ENCODE peak calls at places on chromosomes 3 and 15, in seven cellular contexts. X is suprapubic skin, Y is stomach, K is K562, H is upper lobe of left lung, A is endothelial cell of umbilical vein, G is HepG2. I is an unnamed sample.

GRCh38 chr15:88241060-88241459 is 15.5 kb downstream of the NTRK3 start:
- DNase-seq in X (no peak), Y (no peak), K (no peak), H (no peak), A (no peak), G (no peak), I (no peak)

GRCh38 chr15:78550194-78550593 is 9.9 kb downstream of the PSMA4 start:
- DNase-seq in X (no peak), Y (no peak), K (no peak), H (no peak), A (no peak), G (no peak), I (no peak)

GRCh38 chr3:51966016-51966415 is 1.2 kb downstream of the PCBP4 start:
- DNase-seq in X (no peak), Y (no peak), K (no peak), H (no peak), A (no peak), G (no peak), I (no peak)

GRCh38 chr15:38050529-38050928 is 116.1 kb downstream of the TMCO5A start:
- DNase-seq in X (no peak), Y (no peak), K (no peak), H (no peak), A (peak; percentile 77), G (no peak), I (no peak)

GRCh38 chr15:76501726-76502125 is 165.2 kb downstream of the ISL2 start:
- DNase-seq in X (no peak), Y (no peak), K (no peak), H (no peak), A (no peak), G (no peak), I (no peak)

GRCh38 chr3:195905970-195906864 is 2.1 kb downstream of the TNK2 start:
- DNase-seq in X (no peak), Y (no peak), K (no peak), H (no peak), A (no peak), G (no peak), I (no peak)

GRCh38 chr3:121883507-121883906 is 10.7 kb upstream of the SLC15A2 start:
- DNase-seq in X (no peak), Y (no peak), K (peak; percentile 24), H (no peak), A (peak; percentile 44), G (peak; percentile 35), I (no peak)

GRCh38 chr3:71510485-71510884 is 73.0 kb downstream of the FOXP1 start:
- DNase-seq in X (no peak), Y (no peak), K (no peak), H (no peak), A (peak; percentile 71), G (peak; percentile 4), I (no peak)

GRCh38 chr3:169699536-169700050 is 36.1 kb upstream of the MECOM start:
- DNase-seq in X (no peak), Y (no peak), K (no peak), H (no peak), A (peak; percentile 43), G (peak; percentile 3), I (peak; percentile 95)

GRCh38 chr3:23865595-23866396 is 51.0 kb downstream of the NKIRAS1 start:
- DNase-seq in X (no peak), Y (no peak), K (no peak), H (no peak), A (peak; percentile 87), G (peak; percentile 65), I (no peak)

GRCh38 chr15:69118089-69118488 is 42.3 kb upstream of the GLCE start:
- DNase-seq in X (no peak), Y (no peak), K (no peak), H (no peak), A (no peak), G (no peak), I (no peak)

GRCh38 chr15:74817370-74817737 is 4.7 kb downstream of the LMAN1L start:
- DNase-seq in X (no peak), Y (no peak), K (no peak), H (no peak), A (peak; percentile 43), G (peak; percentile 56), I (no peak)

GRCh38 chr3:52218953-52219650 is 6.3 kb downstream of the TLR9 start:
- DNase-seq in X (no peak), Y (peak; percentile 71), K (no peak), H (peak; percentile 41), A (peak; percentile 56), G (no peak), I (no peak)

GRCh38 chr3:31137718-31138465 is 243.4 kb upstream of the GADL1 start:
- DNase-seq in X (no peak), Y (no peak), K (no peak), H (no peak), A (no peak), G (no peak), I (no peak)

GRCh38 chr15:38255690-38256089 is 3.1 kb downstream of the SPRED1 start:
- DNase-seq in X (no peak), Y (no peak), K (no peak), H (no peak), A (no peak), G (no peak), I (no peak)

GRCh38 chr3:56837196-56837955 is 35.6 kb upstream of the ARHGEF3 start:
- DNase-seq in X (no peak), Y (no peak), K (no peak), H (no peak), A (no peak), G (no peak), I (no peak)

GRCh38 chr15:26358708-26359107 is 414.2 kb downstream of the GABRB3 start:
- DNase-seq in X (no peak), Y (no peak), K (no peak), H (no peak), A (no peak), G (no peak), I (no peak)

GRCh38 chr15:26352909-26353308 is 420.0 kb downstream of the GABRB3 start:
- DNase-seq in X (no peak), Y (no peak), K (no peak), H (no peak), A (no peak), G (no peak), I (no peak)

GRCh38 chr15:26359855-26360254 is 413.0 kb downstream of the GABRB3 start:
- DNase-seq in X (no peak), Y (no peak), K (no peak), H (no peak), A (no peak), G (no peak), I (no peak)

GRCh38 chr15:26355671-26356070 is 417.2 kb downstream of the GABRB3 start:
- DNase-seq in X (no peak), Y (no peak), K (no peak), H (no peak), A (no peak), G (no peak), I (no peak)

DNA sequence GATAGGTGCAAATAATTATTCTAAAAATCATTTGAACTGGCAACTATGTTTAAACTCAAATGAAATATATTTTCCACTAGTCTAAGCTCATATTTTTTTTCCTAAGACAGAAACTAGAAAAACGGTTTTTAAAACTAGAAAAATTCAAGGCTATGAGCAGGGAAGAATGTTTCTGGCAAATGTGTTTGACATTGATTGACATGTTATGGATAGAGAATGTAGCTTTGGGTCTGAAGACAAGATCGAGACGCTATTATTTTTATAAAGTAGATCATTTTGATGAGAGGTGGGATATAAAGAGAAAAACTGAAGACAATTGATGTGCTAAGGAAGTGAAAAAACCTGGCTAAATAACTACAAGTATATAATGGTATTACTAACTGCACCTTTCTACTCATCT is 415.2 kb downstream of the GABRB3 start:
- DNase-seq in X (no peak), Y (no peak), K (no peak), H (no peak), A (no peak), G (no peak), I (no peak)
- TF ChIP-seq POLR2AphosphoS5 in X (no peak), Y (no peak), K (no peak), H (no peak), A (no peak), G (no peak), I (no peak)

DNA sequence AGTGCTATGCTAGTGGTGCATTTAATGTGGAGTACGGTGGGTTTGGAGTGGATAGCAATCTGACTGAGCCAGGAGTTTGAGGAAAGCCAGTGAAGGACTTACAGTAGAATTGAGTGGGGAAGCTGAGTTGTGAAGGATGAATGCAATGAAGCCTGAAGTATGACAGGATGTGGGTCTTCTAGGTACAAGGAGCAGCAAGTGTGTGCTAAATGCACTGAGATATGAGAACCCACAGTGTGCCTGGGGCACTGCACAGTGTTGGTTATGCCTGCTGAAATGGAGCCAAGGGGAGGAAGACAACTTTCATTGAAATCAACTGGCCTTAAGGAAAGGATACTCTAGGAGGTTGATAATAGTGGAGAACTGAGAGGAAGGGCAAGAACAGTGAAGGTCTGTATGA is 105.5 kb upstream of the MRPL3 start:
- DNase-seq in X (no peak), Y (no peak), K (no peak), H (no peak), A (no peak), G (no peak), I (no peak)
- H3K27me3 ChIP-seq in X (no peaks in the 10 kb centered on the region), Y (no peaks in the 10 kb centered on the region), K (no peaks in the 10 kb centered on the region), H (no peaks in the 10 kb centered on the region), A (no peaks in the 10 kb centered on the region), G (no peaks in the 10 kb centered on the region), I (no peaks in the 10 kb centered on the region)

DNA sequence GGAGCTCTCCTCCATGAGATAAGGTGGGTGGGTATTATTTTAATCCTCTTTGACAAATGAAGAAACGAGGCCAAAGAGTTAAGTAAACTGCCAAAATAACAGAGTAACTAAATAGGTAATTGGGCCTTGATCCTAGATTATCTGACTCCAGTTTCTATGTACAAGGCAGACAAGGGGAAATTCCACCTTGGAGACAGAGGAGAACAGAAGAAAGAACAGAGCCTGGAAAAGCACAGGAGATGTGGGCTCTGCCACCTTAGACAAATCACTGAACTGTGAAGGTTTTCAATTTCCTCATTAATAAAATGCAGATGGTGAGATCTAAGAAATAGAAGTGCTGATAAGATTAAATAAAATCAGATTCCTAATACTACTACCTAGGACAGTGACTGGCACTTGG is 310.2 kb upstream of the TLE3 start:
- DNase-seq in X (no peak), Y (no peak), K (no peak), H (no peak), A (no peak), G (no peak), I (no peak)
- TF ChIP-seq POLR2A in X (no peak), Y (no peak), K (no peak), H (no peak), A (no peak), G (no peak), I (no peak)

DNA sequence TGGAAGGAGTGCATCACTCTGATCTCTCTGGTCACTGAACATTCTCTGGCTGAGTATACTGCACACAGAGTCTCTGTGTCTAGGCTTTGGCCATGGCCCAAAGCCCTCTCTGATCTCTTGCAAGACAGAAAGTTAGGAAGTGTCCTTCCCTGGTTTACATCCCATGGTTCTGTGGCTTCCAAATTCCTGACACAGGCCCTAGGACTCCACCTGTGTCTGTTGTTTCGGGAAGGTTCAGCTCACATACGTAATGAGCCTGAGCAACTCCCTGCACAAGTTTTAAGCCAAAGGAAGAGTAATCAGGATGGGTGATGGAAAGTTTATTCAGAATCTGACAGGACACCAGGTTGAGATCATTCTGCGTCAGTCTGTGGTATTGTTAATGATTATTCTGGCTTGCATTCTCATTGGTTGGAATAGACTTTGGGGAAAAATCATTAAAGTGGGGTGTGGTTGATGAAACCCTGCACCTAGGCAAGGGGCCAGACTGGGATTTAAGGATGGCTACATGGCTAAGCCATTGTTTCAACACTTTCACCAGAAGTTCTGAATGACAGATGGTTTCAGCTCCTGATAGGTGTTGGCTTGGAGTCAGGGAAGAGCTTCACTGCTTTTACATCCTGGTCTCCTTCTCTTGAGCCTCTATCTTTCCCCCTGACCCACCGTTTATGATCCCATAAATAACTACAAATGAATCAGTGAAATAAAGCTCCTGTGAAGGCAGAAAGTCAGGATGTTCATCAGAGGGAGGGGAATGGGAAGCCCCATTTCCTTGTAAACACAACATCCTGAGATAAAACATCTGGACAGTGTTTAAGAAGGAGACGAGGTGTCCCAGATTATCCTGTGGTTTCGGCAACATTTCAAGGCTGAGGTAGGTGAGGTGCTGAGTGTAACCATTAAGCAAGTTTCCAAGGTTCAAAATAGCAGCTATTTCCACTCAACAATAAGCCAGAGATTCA is 14.1 kb downstream of the LCMT2 start:
- DNase-seq in X (no peak), Y (no peak), K (no peak), H (no peak), A (no peak), G (no peak), I (no peak)
- TF ChIP-seq POLR2AphosphoS5 in X (no peak), Y (no peak), K (no peak), H (no peak), A (no peak), G (no peak), I (no peak)

I was measured in esophagus muscularis mucosa.